ENCODE peak calls at places on chromosomes 7 and 10, in four cellular contexts. One of them, this sample, is unnamed.

GRCh38 chr10:14173706-14174594 is 156.8 kb downstream of the FRMD4A start:
- DNase-seq in K562: no peak
- DNase-seq in GM12878: no peak
- DNase-seq in HepG2: no peak
- DNase-seq in this sample: peak; percentile 27

GRCh38 chr7:130899638-130900401 is 165.8 kb upstream of the KLF14 start:
- DNase-seq in HepG2: peak; percentile 95
- DNase-seq in K562: no peak
- DNase-seq in GM12878: no peak
- DNase-seq in this sample: no peak

GRCh38 chr10:45673074-45673628 is 579 bp upstream of the ZFAND4 start:
- DNase-seq in HepG2: peak; percentile 37
- DNase-seq in K562: no peak
- DNase-seq in GM12878: no peak
- DNase-seq in this sample: peak; percentile 17

GRCh38 chr7:45685619-45686240 is 111.6 kb downstream of the ADCY1 start:
- DNase-seq in GM12878: no peak
- DNase-seq in HepG2: no peak
- DNase-seq in K562: no peak
- DNase-seq in this sample: peak; percentile 4

GRCh38 chr10:110455440-110455839 is 42.3 kb upstream of the DUSP5 start:
- DNase-seq in K562: no peak
- DNase-seq in HepG2: no peak
- DNase-seq in GM12878: no peak
- DNase-seq in this sample: no peak

GRCh38 chr7:100603697-100604077 is 1.5 kb downstream of the PCOLCE start:
- DNase-seq in GM12878: no peak
- DNase-seq in K562: peak; percentile 42
- DNase-seq in HepG2: no peak
- DNase-seq in this sample: no peak

GRCh38 chr10:110016037-110016436 is 8.3 kb downstream of the ADD3 start:
- DNase-seq in GM12878: no peak
- DNase-seq in K562: no peak
- DNase-seq in HepG2: peak; percentile 44
- DNase-seq in this sample: no peak

GRCh38 chr7:92765725-92766124 is 70.6 kb downstream of the CDK6 start:
- DNase-seq in HepG2: no peak
- DNase-seq in K562: no peak
- DNase-seq in GM12878: no peak
- DNase-seq in this sample: no peak

GRCh38 chr7:141072548-141073172 is 1.2 kb upstream of the TMEM178B start:
- DNase-seq in HepG2: no peak
- DNase-seq in GM12878: no peak
- DNase-seq in K562: no peak
- DNase-seq in this sample: peak; percentile 55

GRCh38 chr7:130943336-130943901 is 209.4 kb upstream of the KLF14 start:
- DNase-seq in HepG2: no peak
- DNase-seq in K562: peak; percentile 67
- DNase-seq in GM12878: no peak
- DNase-seq in this sample: no peak

GRCh38 chr10:74784462-74784861 is 41.9 kb upstream of the KAT6B start:
- DNase-seq in GM12878: no peak
- DNase-seq in K562: no peak
- DNase-seq in HepG2: no peak
- DNase-seq in this sample: no peak

GRCh38 chr10:106815427-106816043 is 349.0 kb downstream of the SORCS1 start:
- DNase-seq in K562: no peak
- DNase-seq in GM12878: peak; percentile 19
- DNase-seq in HepG2: no peak
- DNase-seq in this sample: no peak

GRCh38 chr10:111034598-111035310 is 42.1 kb upstream of the ADRA2A start:
- DNase-seq in HepG2: no peak
- DNase-seq in K562: no peak
- DNase-seq in GM12878: no peak
- DNase-seq in this sample: no peak

GRCh38 chr7:82729172-82730030 is 285.8 kb upstream of the CACNA2D1 start:
- DNase-seq in K562: peak; percentile 18
- DNase-seq in HepG2: peak; percentile 12
- DNase-seq in GM12878: no peak
- DNase-seq in this sample: no peak

GRCh38 chr7:30453016-30453415 is 25.6 kb downstream of the NOD1 start:
- DNase-seq in HepG2: no peak
- DNase-seq in GM12878: no peak
- DNase-seq in K562: no peak
- DNase-seq in this sample: no peak

GRCh38 chr7:44141221-44141850 is at the start of gene MYL7:
- DNase-seq in K562: no peak
- DNase-seq in HepG2: no peak
- DNase-seq in GM12878: no peak
- DNase-seq in this sample: no peak

GRCh38 chr7:116261904-116262303 is 51.6 kb downstream of the TES start:
- DNase-seq in GM12878: no peak
- DNase-seq in HepG2: no peak
- DNase-seq in K562: no peak
- DNase-seq in this sample: no peak
- TF ChIP-seq ATF2 in GM12878: no peak
- TF ChIP-seq ATF2 in HepG2: no peak
- TF ChIP-seq ATF2 in K562: no peak
- TF ChIP-seq ATF2 in this sample: no peak

DNA sequence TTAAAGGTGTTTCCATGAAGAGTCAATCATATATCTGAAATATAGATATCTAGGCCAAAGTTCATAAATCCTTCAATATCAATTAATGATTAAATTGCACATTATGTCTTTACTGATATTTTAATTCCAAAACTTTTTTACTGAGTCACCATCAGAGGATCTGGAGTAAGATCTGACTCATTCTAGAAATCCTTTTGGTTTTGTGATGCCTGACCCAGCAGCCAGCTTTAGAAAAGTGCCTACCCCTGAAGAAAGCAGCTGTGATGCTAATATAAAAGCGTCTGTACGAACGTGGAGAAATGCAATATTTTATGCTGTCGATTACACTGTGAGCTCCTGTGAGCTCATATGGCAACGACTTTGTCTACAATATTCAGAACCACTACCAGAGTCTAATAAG is 142.5 kb upstream of the LRRTM3 start:
- DNase-seq in GM12878: no peak
- DNase-seq in HepG2: no peak
- DNase-seq in K562: no peak
- DNase-seq in this sample: no peak
- TF ChIP-seq ATF2 in GM12878: no peak
- TF ChIP-seq ATF2 in HepG2: no peak
- TF ChIP-seq ATF2 in K562: no peak
- TF ChIP-seq ATF2 in this sample: no peak

DNA sequence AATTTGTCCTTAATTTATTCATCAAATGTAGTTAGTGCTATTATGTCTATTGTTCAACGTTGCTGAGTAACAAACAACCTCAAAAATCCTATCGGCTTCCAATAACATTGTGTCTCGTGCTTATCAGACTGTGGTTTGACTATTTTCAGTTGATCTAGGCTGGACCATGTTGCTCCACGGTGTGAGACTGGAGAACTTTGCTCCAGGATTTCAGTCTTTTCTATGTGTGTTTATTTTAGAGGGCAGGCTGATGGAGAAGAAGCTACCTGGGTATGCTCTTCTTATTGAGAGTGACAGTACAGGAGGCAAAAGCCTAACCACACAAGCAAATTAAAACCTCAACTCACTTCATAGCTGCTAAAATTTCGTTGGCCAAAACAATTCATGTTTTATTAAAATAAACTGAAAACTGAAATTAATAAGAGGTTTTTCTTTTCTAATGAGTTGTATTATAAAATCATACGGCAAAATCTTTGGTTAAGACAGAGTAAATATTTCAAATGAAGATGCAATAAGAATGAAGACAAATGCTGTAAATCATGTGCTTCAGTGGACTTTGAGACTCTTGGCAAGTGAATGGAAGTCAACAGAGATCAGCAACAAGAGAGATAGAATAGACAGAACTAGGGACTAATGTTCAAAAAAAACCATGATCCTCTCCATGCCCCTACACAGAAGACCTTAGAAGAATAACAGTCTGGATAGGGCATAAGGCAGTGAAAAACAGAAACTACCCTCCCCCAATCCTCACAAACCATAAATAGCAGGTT is 418.0 kb upstream of the ETV1 start:
- DNase-seq in GM12878: no peak
- DNase-seq in HepG2: no peak
- DNase-seq in K562: no peak
- DNase-seq in this sample: no peak
- TF ChIP-seq ATF2 in GM12878: no peak
- TF ChIP-seq ATF2 in HepG2: no peak
- TF ChIP-seq ATF2 in K562: no peak
- TF ChIP-seq ATF2 in this sample: no peak

DNA sequence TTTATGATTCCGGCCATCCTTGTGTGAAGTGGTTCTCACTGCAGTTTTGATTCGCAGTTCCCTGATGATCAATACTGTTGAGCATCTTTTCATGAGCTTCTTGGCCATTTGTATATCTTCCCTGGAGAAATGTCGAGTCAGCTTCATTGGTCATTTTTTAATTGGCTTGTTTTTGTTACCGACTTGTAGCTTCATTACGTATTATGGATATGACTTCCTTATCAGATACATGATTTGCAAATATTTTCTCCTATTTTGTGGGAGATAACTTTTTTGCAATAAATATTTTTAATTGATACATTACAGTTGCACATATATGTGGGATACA is 27.4 kb upstream of the TPK1 start:
- DNase-seq in HepG2: no peak
- DNase-seq in K562: no peak
- DNase-seq in GM12878: no peak
- DNase-seq in this sample: no peak
- TF ChIP-seq ATF2 in HepG2: no peak
- TF ChIP-seq ATF2 in K562: no peak
- TF ChIP-seq ATF2 in GM12878: no peak
- TF ChIP-seq ATF2 in this sample: no peak

This sample was measured in WTC11.